ENCODE peak calls at places on chromosomes 7 and 10, in ten cellular contexts. U is SJSA1; G is transverse colon; B is heart right ventricle; T is pancreas; X is spleen; N is CD8-positive, alpha-beta T cell; F is endodermal cell; S is MG63; W is effector memory CD4-positive, alpha-beta T cell. C is an unnamed sample.

GRCh38 chr10:94172332-94172731 is 178.6 kb downstream of the PLCE1 start:
- DNase-seq in T (no peak), U (peak; percentile 18), S (peak; percentile 69), X (no peak), F (no peak), N (no peak), G (no peak), W (no peak), B (no peak), C (no peak)

GRCh38 chr10:58399410-58399809 is 14.2 kb downstream of the TFAM start:
- DNase-seq in X (no peak), G (no peak), T (no peak), S (no peak), F (no peak), U (no peak), B (no peak), N (no peak), W (no peak), C (no peak)

GRCh38 chr7:80581472-80581871 is 57.0 kb upstream of the CD36 start:
- DNase-seq in N (no peak), X (no peak), T (no peak), G (no peak), B (peak; percentile 57), S (no peak), U (no peak), W (no peak), F (no peak), C (no peak)

GRCh38 chr7:140596751-140597424 is 43.7 kb downstream of the DENND2A start:
- DNase-seq in G (no peak), S (peak; percentile 55), T (no peak), W (no peak), N (no peak), U (peak; percentile 28), X (no peak), F (no peak), B (no peak), C (no peak)

GRCh38 chr10:127163632-127164031 is 32.8 kb downstream of the INSYN2A start:
- DNase-seq in F (no peak), B (no peak), X (no peak), S (no peak), W (no peak), G (no peak), U (no peak), N (no peak), T (no peak), C (no peak)

GRCh38 chr7:87600130-87601124 is at the start of gene ABCB1:
- DNase-seq in N (peak; percentile 38), U (peak; percentile 43), S (peak; percentile 45), T (peak; percentile 16), W (peak; percentile 12), G (peak; percentile 75), X (peak; percentile 87), F (peak; percentile 91), B (peak; percentile 30), C (peak; percentile 47)

GRCh38 chr7:22728416-22729029 is 1.5 kb downstream of the IL6 start:
- DNase-seq in T (no peak), X (no peak), W (no peak), N (no peak), F (peak; percentile 50), B (no peak), U (peak; percentile 58), G (no peak), S (no peak), C (no peak)

GRCh38 chr7:55180821-55181542 is 162.2 kb downstream of the EGFR start:
- DNase-seq in B (no peak), F (no peak), G (peak; percentile 69), N (no peak), T (no peak), W (no peak), S (no peak), U (no peak), X (no peak), C (no peak)

GRCh38 chr10:52268790-52269189 is 45.3 kb upstream of the DKK1 start:
- DNase-seq in U (no peak), B (no peak), X (no peak), G (no peak), N (no peak), T (no peak), S (no peak), F (no peak), W (no peak), C (no peak)

GRCh38 chr10:90849956-90850749 is 7.7 kb downstream of the HTR7 start:
- DNase-seq in S (no peak), U (no peak), F (no peak), N (no peak), X (no peak), B (no peak), G (no peak), W (no peak), T (no peak), C (no peak)

GRCh38 chr7:26307226-26307625 is 15.6 kb downstream of the SNX10 start:
- DNase-seq in S (peak; percentile 53), F (no peak), G (peak; percentile 23), U (peak; percentile 22), B (peak; percentile 13), T (no peak), N (no peak), X (no peak), W (no peak), C (no peak)

GRCh38 chr7:32347244-32347828 is 142.8 kb downstream of the LSM5 start:
- DNase-seq in N (no peak), W (no peak), S (no peak), G (no peak), X (no peak), T (no peak), U (peak; percentile 16), F (peak; percentile 67), B (peak; percentile 17), C (peak; percentile 11)

GRCh38 chr10:103153765-103154197 is 39.3 kb downstream of the NT5C2 start:
- DNase-seq in G (no peak), F (no peak), W (no peak), S (no peak), U (peak; percentile 53), N (no peak), B (no peak), X (no peak), T (no peak), C (no peak)

GRCh38 chr10:103154464-103155299 is 38.4 kb downstream of the NT5C2 start:
- DNase-seq in S (no peak), W (no peak), G (no peak), F (no peak), U (no peak), B (no peak), T (no peak), N (no peak), X (no peak), C (no peak)

GRCh38 chr10:103149991-103150622 is 43.0 kb downstream of the NT5C2 start:
- DNase-seq in B (no peak), N (no peak), S (no peak), G (no peak), T (no peak), F (no peak), U (no peak), W (no peak), X (no peak), C (no peak)

GRCh38 chr10:103155485-103156085 is 37.5 kb downstream of the NT5C2 start:
- DNase-seq in X (no peak), F (no peak), U (peak; percentile 34), B (no peak), G (no peak), W (no peak), T (no peak), S (no peak), N (no peak), C (no peak)

DNA sequence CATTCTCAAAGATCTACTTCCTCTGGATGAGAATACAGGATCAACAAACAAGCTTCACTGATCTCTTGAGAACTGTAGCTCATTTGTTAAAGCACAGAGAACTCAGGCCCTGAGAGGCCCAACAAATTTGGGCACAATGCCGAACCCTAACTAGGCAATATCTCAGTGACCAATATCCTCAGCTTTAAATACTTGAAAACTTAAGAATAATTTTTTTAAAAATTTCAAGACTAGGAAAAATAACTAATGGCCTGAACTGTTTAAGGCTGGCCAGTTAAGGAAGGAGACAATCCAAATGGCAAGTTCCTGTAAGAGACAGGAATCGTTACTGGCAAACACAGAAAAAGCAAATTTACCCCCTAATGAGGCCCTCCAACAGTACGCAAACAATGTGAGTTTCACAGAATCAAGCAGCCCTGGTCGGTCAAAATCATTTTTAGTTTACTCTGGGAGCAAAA is 39.7 kb downstream of the NT5C2 start:
- DNase-seq in N (no peak), B (peak; percentile 34), T (no peak), W (no peak), U (peak; percentile 43), F (no peak), S (no peak), X (no peak), G (no peak), C (no peak)
- H3K36me3 ChIP-seq in N (no peaks in the 10 kb centered on the region), B (no peaks in the 10 kb centered on the region), T (no peaks in the 10 kb centered on the region), W (no peaks in the 10 kb centered on the region), U (peaks cover 21% of the 10 kb centered on the region), F (peaks cover 48% of the 10 kb centered on the region), S (peaks cover 33% of the 10 kb centered on the region), X (no peaks in the 10 kb centered on the region), G (peaks cover 8% of the 10 kb centered on the region), C (no peaks in the 10 kb centered on the region)

GRCh38 chr7:149764481-149765398 is 8.6 kb downstream of the ZNF467 start:
- DNase-seq in X (no peak), F (peak; percentile 90), U (no peak), B (no peak), T (no peak), S (peak; percentile 16), N (no peak), G (no peak), W (no peak), C (no peak)
- H3K4me3 ChIP-seq in X (no peak overlapping the region), F (peak overlapping the region; percentile 58), U (no peak overlapping the region), B (peak overlapping the region; percentile 14), T (no peak overlapping the region), S (no peak overlapping the region), N (no peak overlapping the region), G (no peak overlapping the region), W (no peak overlapping the region), C (peak overlapping the region; percentile 35)

DNA sequence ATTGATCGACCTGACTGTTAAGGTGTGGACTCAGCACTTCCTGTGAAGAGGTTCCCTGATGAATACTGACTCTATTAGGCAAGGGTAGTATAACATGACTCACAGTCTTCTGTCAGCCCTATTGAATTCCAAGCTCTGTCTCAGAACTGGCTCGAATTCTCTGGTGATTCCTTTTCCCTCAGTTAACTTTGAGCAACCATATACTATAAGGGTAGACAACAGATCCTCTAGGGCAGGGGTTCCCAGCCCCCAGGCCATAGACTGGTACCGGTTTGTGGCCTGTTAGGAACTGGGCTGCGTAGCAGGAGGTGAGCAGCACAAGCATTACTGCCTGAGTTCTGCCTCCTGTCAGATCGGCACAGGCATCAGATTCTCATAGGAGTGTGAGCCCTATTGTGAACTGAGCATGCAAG is 677.9 kb downstream of the GRM8 start:
- DNase-seq in G (no peak), F (no peak), W (no peak), X (no peak), B (no peak), S (peak; percentile 11), T (no peak), U (no peak), N (no peak), C (peak; percentile 7)
- H3K9me3 ChIP-seq in G (no peaks in the 10 kb centered on the region), F (no peaks in the 10 kb centered on the region), W (no peaks in the 10 kb centered on the region), X (no peaks in the 10 kb centered on the region), B (no peaks in the 10 kb centered on the region), S (no peaks in the 10 kb centered on the region), T (no peaks in the 10 kb centered on the region), U (no peaks in the 10 kb centered on the region), N (no peaks in the 10 kb centered on the region), C (no peaks in the 10 kb centered on the region)

DNA sequence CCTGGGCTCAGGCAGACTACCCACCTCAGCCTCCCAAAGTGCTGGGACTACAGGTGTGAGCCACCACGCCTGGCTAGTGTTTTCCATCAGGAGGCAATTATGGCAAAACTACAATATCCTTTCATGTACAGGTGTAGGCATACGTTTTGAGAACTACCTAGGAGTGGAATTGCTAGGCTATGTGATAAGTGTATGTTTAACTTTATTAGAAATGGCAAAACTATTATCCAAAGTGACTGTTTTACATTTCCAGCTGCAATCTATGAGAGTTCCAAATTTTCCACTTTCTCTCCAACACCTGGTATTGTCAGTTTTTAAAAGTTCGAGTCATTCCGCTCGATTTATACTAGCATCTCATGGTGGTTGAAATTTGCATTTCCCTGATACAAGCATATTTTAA is 59.0 kb downstream of the ZMYND11 start:
- DNase-seq in N (no peak), B (no peak), G (no peak), F (no peak), W (no peak), U (no peak), X (no peak), S (no peak), T (no peak), C (no peak)
- H3K36me3 ChIP-seq in N (peaks cover 5% of the 10 kb centered on the region), B (no peaks in the 10 kb centered on the region), G (no peaks in the 10 kb centered on the region), F (peaks cover 5% of the 10 kb centered on the region), W (peaks cover 2% of the 10 kb centered on the region), U (peaks cover 23% of the 10 kb centered on the region), X (no peaks in the 10 kb centered on the region), S (peaks cover 3% of the 10 kb centered on the region), T (no peaks in the 10 kb centered on the region), C (no peaks in the 10 kb centered on the region)

C was measured in iPS DF 6.9.